ENCODE peak calls at places on chromosomes 16 and 17, in five cellular contexts. Z is Peyer's patch, C is tibial nerve, E is A549, A is lower leg skin. P is an unnamed sample.

GRCh38 chr16:30372037-30372712 is 1.9 kb upstream of the TBC1D10B start:
- DNase-seq in E (no peak), Z (no peak), C (no peak), A (no peak), P (peak)

GRCh38 chr16:85570735-85571562 is 42.2 kb upstream of the GSE1 start:
- DNase-seq in C (no peak), E (no peak), Z (peak), A (no peak), P (peak)

GRCh38 chr16:46853713-46854443 is 22.9 kb upstream of the C16orf87 start:
- DNase-seq in E (peak), Z (peak), A (peak), C (peak), P (peak)

GRCh38 chr16:64391009-64391663 is 730.7 kb downstream of the CDH11 start:
- DNase-seq in A (no peak), E (no peak), Z (no peak), C (no peak), P (no peak)

GRCh38 chr17:69828087-69828486 is 246.9 kb upstream of the KCNJ16 start:
- DNase-seq in E (no peak), A (no peak), Z (no peak), C (no peak), P (no peak)

GRCh38 chr16:58462997-58463891 is 36.7 kb upstream of the NDRG4 start:
- DNase-seq in A (no peak), C (no peak), Z (no peak), E (no peak), P (peak)

GRCh38 chr17:58337600-58338453 is 9.2 kb upstream of the TSPOAP1 start:
- DNase-seq in C (peak), E (no peak), A (peak), Z (peak), P (peak)

GRCh38 chr17:77049440-77049839 is 91.3 kb upstream of the SEC14L1 start:
- DNase-seq in E (no peak), A (no peak), Z (no peak), C (no peak), P (no peak)

GRCh38 chr17:78444392-78444791 is 65.9 kb downstream of the PGS1 start:
- DNase-seq in C (no peak), E (no peak), Z (no peak), A (no peak), P (no peak)

GRCh38 chr16:82792704-82793103 is 165.9 kb downstream of the CDH13 start:
- DNase-seq in E (no peak), Z (no peak), C (no peak), A (no peak), P (no peak)

GRCh38 chr17:76268015-76268749 is 3.0 kb downstream of the UBALD2 start:
- DNase-seq in A (peak), C (peak), Z (peak), E (no peak), P (peak)

GRCh38 chr17:2106308-2106707 is 51.4 kb downstream of the HIC1 start:
- DNase-seq in E (no peak), C (no peak), Z (no peak), A (no peak), P (no peak)

GRCh38 chr17:65092262-65092661 is 35.7 kb upstream of the GNA13 start:
- DNase-seq in C (no peak), E (peak), A (no peak), Z (no peak), P (no peak)

GRCh38 chr17:67765623-67766022 is 47.9 kb downstream of the NOL11 start:
- DNase-seq in E (no peak), A (no peak), Z (no peak), C (no peak), P (no peak)

GRCh38 chr16:57998484-57998883 is 2.0 kb downstream of the ZNF319 start:
- DNase-seq in A (no peak), E (no peak), Z (peak), C (no peak), P (peak)

GRCh38 chr16:56611281-56611833 is 3.0 kb downstream of the MT2A start:
- DNase-seq in Z (no peak), A (no peak), C (no peak), E (no peak), P (no peak)

GRCh38 chr16:86578056-86578455 is 293 bp upstream of the FOXL1 start:
- DNase-seq in A (no peak), E (no peak), Z (no peak), C (no peak), P (no peak)

GRCh38 chr16:87034317-87034716 is 282.9 kb downstream of the C16orf95 start:
- DNase-seq in C (no peak), Z (no peak), A (no peak), E (no peak), P (no peak)

GRCh38 chr17:72421128-72422092 is 300.6 kb downstream of the SOX9 start:
- DNase-seq in C (no peak), A (no peak), E (peak), Z (no peak), P (no peak)

GRCh38 chr17:36641877-36642845 is 40.8 kb downstream of the MRM1 start:
- DNase-seq in C (no peak), Z (no peak), A (no peak), E (peak), P (no peak)

GRCh38 chr17:3574231-3574630 is 16.6 kb upstream of the TRPV3 start:
- DNase-seq in A (no peak), E (no peak), Z (no peak), C (no peak), P (no peak)

GRCh38 chr17:50931003-50931878 is 65.1 kb upstream of the TOB1 start:
- DNase-seq in C (peak), E (no peak), Z (peak), A (peak), P (peak)

GRCh38 chr16:1983544-1984346 is at the start of gene GFER:
- DNase-seq in Z (peak), C (peak), E (peak), A (peak), P (peak)
- TF ChIP-seq POLR2A in Z (peak), C (no peak), E (peak), A (no peak), P (peak)

GRCh38 chr16:2054543-2055245 is 6.9 kb downstream of the TSC2 start:
- DNase-seq in A (no peak), C (no peak), Z (no peak), E (no peak), P (no peak)
- TF ChIP-seq POLR2A in A (no peak), C (no peak), Z (no peak), E (no peak), P (no peak)

GRCh38 chr17:41624208-41625101 is at the start of gene KRT17:
- DNase-seq in E (no peak), A (no peak), Z (no peak), C (no peak), P (no peak)

GRCh38 chr17:41627316-41628072 is 3.1 kb upstream of the KRT17 start:
- DNase-seq in C (no peak), A (no peak), E (no peak), Z (no peak), P (no peak)

GRCh38 chr17:41621916-41622315 is 2.5 kb downstream of the KRT17 start:
- DNase-seq in Z (no peak), C (no peak), A (no peak), E (no peak), P (no peak)

GRCh38 chr17:41629316-41629715 is 4.9 kb upstream of the KRT17 start:
- DNase-seq in Z (no peak), E (no peak), C (no peak), A (no peak), P (no peak)

DNA sequence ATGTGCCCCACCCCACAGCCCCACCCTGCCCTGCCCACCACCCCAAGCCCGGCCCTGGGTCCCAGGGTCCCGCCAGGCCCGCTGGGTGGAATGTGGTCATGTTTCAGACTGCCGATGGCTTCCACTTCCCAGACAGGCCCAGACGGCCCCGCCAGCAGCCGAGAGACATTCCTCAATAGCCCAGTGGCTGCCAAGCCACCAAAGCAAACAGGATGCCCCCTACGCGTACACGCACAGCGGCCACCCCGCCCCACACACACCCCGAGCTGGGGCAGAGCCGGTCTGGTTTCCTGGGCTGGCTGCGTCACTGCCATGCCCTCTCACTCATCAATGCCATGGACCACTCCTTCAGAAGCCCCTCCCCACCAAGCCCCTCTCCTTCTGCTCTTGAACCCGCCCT is 1.2 kb upstream of the KRT17 start:
- DNase-seq in A (no peak), C (no peak), E (no peak), Z (no peak), P (no peak)
- TF ChIP-seq POLR2A in A (no peak), C (no peak), E (no peak), Z (no peak), P (no peak)

DNA sequence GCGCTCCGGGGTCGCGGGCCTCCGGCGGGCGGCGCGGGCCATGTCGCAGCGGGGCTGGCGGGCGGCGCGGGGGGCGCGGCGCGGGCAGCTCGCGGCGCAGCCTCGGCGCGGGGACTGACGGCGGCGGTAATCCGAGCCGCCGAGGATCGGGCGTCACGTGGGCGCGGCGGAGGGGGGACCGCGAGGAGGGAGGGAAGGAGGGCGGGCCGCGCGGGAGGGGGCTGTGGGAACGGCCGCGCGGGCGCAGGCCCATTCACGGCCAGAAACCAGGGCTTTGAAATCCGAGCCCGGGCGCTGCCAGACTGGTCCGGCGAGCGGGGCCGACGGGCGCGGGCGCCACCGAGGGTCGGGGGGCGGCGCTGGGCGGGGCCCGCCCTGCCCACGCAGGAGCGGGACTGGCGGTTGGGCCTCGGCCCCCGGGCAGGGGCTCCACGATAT is at the start of gene MTSS2:
- DNase-seq in Z (peak), C (peak), E (peak), A (peak), P (peak)
- TF ChIP-seq POLR2A in Z (no peak), C (peak), E (peak), A (no peak), P (no peak)

DNA sequence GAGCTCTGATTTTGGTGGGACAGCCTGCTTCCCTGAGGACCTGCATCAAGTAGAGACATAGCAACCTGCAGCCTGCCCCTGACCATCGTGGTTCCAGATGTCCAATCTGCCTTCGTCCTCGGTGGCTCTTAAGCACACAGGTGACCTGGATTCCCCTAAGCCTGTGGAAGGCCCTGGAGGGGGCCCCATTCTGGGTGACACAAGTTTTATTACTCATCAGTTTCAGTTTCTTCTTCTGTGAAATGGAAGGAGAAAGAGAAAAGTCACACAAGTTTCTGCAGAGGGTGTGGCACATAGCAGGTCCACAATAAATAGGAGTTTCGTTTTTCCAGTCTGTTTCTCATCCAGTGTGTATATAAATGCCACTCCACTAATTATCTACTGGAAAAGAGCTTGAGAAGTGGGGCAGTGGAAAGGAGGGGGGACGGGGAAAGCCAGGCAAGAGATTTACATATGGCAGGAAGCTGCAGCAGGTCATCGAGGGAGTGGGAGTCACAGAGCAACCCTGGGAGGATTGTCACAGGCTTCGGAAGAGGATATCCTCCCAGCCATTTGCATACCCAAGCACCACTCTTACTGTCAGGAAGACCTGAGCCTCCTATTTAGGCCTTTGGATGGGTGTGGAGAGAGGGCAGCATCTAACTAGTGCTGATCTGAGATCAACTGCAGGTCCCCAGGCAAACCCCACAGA is 10.0 kb upstream of the NOS2 start:
- DNase-seq in A (peak), C (no peak), E (no peak), Z (no peak), P (no peak)
- TF ChIP-seq POLR2A in A (no peak), C (no peak), E (no peak), Z (no peak), P (no peak)

GRCh38 chr17:49696233-49696761 is 11.5 kb downstream of the SLC35B1 start:
- DNase-seq in E (no peak), C (no peak), A (no peak), Z (peak), P (no peak)
- TF ChIP-seq POLR2A in E (no peak), C (no peak), A (no peak), Z (no peak), P (no peak)

GRCh38 chr16:90002759-90003158 is 16.5 kb downstream of the DBNDD1 start:
- DNase-seq in E (no peak), C (no peak), A (no peak), Z (no peak), P (no peak)

GRCh38 chr16:89996178-89996489 is 23.1 kb downstream of the DBNDD1 start:
- DNase-seq in A (no peak), C (no peak), E (no peak), Z (no peak), P (no peak)

GRCh38 chr16:90001761-90002503 is 17.3 kb downstream of the DBNDD1 start:
- DNase-seq in A (no peak), C (no peak), Z (no peak), E (no peak), P (no peak)

GRCh38 chr16:90000733-90001427 is 18.4 kb downstream of the DBNDD1 start:
- DNase-seq in A (no peak), Z (no peak), E (no peak), C (no peak), P (no peak)

DNA sequence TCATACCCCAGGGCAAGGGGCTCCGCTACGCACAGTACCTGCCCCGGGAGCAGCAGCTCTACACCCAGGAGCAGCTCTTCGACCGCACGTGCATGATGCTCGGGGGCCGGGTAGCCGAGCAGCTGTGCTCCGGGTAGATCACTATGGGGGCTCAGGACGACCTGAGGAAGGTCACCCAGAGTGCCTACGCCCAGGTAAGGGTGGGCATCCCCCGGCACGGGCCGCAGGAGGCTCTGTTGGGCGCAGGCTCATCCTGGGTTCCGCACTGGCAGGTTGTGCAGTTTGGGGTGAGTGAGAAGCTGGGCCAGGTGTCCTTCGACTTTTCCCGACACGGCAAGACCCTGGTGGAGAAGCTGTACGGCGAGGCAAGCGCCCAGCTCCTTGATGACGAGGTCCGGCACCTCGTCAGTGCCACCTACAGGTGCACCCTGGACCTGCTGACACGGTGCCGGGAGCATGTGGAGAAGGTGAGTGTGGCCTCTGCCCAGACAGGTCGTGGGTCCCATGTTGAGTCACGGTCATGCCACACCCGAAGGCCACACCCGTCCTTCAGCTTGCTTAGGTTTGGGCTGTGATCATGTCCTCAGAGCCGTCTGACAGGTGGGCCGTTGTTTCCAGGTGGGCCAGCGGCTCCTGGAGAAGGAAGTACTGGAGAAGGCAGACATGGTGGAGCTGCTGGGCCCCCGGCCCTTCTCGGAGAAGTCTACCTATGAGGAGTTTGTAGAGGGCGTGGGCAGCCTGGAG is 19.3 kb downstream of the DBNDD1 start:
- DNase-seq in A (no peak), Z (no peak), E (no peak), C (no peak), P (no peak)
- TF ChIP-seq POLR2A in A (no peak), Z (no peak), E (no peak), C (no peak), P (no peak)

DNA sequence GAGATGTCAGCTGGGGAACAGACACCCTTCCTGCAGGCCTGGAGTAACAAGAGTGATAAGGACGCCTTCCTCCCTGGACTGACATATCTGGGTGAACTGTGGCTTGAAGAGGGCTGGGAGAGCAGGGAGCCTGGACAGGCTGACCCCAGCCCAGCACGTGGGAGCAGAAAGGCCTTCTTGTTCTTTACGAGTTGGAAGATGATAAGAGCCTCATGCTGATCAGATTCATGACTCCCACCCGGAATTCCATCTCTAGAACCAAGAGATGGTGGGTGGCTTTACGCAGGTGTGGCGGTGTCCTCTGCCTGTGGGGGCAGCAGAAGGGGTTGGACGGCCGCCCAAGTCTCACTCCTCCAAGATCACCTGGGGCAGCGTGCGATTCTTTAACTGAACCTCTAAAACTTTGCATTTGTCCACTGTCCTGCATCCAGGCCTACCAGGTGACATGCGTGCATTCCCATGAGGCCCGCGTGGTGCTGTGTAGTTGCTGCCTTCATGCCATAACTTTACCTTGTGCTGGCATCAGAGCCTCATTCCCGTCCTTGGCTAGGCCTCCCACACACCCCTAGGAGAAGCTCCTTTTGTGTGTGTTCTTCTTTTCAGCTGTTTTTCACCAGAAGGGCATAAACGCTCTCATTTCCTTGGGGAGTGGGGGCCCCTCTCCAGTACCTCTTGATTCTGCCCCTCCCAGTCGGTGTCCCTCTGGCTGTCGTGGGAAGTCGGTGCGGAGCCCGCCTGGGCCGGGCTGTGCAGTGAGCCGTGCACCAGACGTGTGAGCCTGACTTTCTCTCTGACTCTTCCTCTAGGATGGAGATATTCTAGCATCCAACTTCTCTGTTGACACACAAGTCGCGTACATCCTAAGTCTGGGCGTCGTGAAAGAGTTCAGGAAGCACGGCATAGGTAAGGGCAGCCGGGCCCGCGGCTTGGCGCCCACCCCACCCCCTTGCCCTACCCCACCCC is 13.3 kb downstream of the C16orf90 start:
- DNase-seq in Z (no peak), E (no peak), A (no peak), C (no peak), P (no peak)
- TF ChIP-seq POLR2A in Z (no peak), E (no peak), A (no peak), C (no peak), P (no peak)

GRCh38 chr17:7479389-7480192 is at the start of gene ZBTB4:
- DNase-seq in E (peak), Z (peak), C (no peak), A (peak), P (peak)
- TF ChIP-seq POLR2A in E (peak), Z (peak), C (peak), A (no peak), P (peak)

P was measured in erythroblast.